ENCODE peak calls at places on chromosomes 11 and 22, in four cellular contexts. One of them, this sample, is unnamed.

GRCh38 chr22:39418696-39419095 is 19.1 kb downstream of the TAB1 start:
- DNase-seq in K562: no peak
- DNase-seq in GM12878: no peak
- DNase-seq in HepG2: no peak
- DNase-seq in this sample: no peak

GRCh38 chr11:119317592-119318239 is 786 bp upstream of the MCAM start:
- DNase-seq in K562: no peak
- DNase-seq in GM12878: no peak
- DNase-seq in HepG2: no peak
- DNase-seq in this sample: no peak

GRCh38 chr11:8812438-8812837 is 98.6 kb upstream of the AKIP1 start:
- DNase-seq in K562: no peak
- DNase-seq in GM12878: no peak
- DNase-seq in HepG2: peak; percentile 35
- DNase-seq in this sample: peak; percentile 55

GRCh38 chr11:130979386-130979972 is 63.2 kb upstream of the SNX19 start:
- DNase-seq in K562: peak; percentile 3
- DNase-seq in GM12878: no peak
- DNase-seq in HepG2: no peak
- DNase-seq in this sample: peak; percentile 23

GRCh38 chr11:31340903-31341572 is 28.5 kb downstream of the DCDC1 start:
- DNase-seq in K562: peak; percentile 39
- DNase-seq in GM12878: no peak
- DNase-seq in HepG2: peak; percentile 45
- DNase-seq in this sample: peak; percentile 49

GRCh38 chr22:46233231-46233630 is 16.9 kb downstream of the CDPF1 start:
- DNase-seq in K562: no peak
- DNase-seq in GM12878: no peak
- DNase-seq in HepG2: no peak
- DNase-seq in this sample: no peak

GRCh38 chr22:36211237-36211881 is 9.8 kb upstream of the APOL4 start:
- DNase-seq in K562: peak; percentile 32
- DNase-seq in GM12878: no peak
- DNase-seq in HepG2: no peak
- DNase-seq in this sample: no peak

GRCh38 chr11:14149683-14150082 is 187.2 kb downstream of the SPON1 start:
- DNase-seq in K562: no peak
- DNase-seq in GM12878: no peak
- DNase-seq in HepG2: no peak
- DNase-seq in this sample: no peak

GRCh38 chr11:35241531-35241930 is 102.6 kb downstream of the CD44 start:
- DNase-seq in K562: no peak
- DNase-seq in GM12878: no peak
- DNase-seq in HepG2: no peak
- DNase-seq in this sample: no peak

GRCh38 chr11:14567064-14567651 is 47.0 kb upstream of the PSMA1 start:
- DNase-seq in K562: no peak
- DNase-seq in GM12878: no peak
- DNase-seq in HepG2: no peak
- DNase-seq in this sample: no peak

GRCh38 chr22:31281733-31282132 is 10.6 kb downstream of the PIK3IP1 start:
- DNase-seq in K562: no peak
- DNase-seq in GM12878: no peak
- DNase-seq in HepG2: no peak
- DNase-seq in this sample: no peak

GRCh38 chr11:64186205-64187165 is 514 bp downstream of the STIP1 start:
- DNase-seq in K562: peak; percentile 50
- DNase-seq in GM12878: no peak
- DNase-seq in HepG2: no peak
- DNase-seq in this sample: no peak

GRCh38 chr11:47766363-47767227 is 546 bp downstream of the FNBP4 start:
- DNase-seq in K562: peak; percentile 72
- DNase-seq in GM12878: no peak
- DNase-seq in HepG2: peak; percentile 28
- DNase-seq in this sample: no peak

GRCh38 chr11:23846902-23847422 is 649.9 kb upstream of the LUZP2 start:
- DNase-seq in K562: no peak
- DNase-seq in GM12878: no peak
- DNase-seq in HepG2: no peak
- DNase-seq in this sample: no peak

GRCh38 chr11:103826856-103827255 is 209.6 kb upstream of the DDI1 start:
- DNase-seq in K562: no peak
- DNase-seq in GM12878: no peak
- DNase-seq in HepG2: no peak
- DNase-seq in this sample: no peak

GRCh38 chr11:125351045-125351867 is 144.8 kb downstream of the FEZ1 start:
- DNase-seq in K562: peak; percentile 12
- DNase-seq in GM12878: no peak
- DNase-seq in HepG2: no peak
- DNase-seq in this sample: no peak

GRCh38 chr11:67563354-67564114 is 20.1 kb upstream of the GSTP1 start:
- DNase-seq in K562: peak; percentile 56
- DNase-seq in GM12878: no peak
- DNase-seq in HepG2: no peak
- DNase-seq in this sample: peak; percentile 94

GRCh38 chr11:67558084-67558772 is 25.4 kb upstream of the GSTP1 start:
- DNase-seq in K562: no peak
- DNase-seq in GM12878: peak; percentile 61
- DNase-seq in HepG2: peak; percentile 37
- DNase-seq in this sample: no peak

GRCh38 chr11:67562951-67563350 is 20.7 kb upstream of the GSTP1 start:
- DNase-seq in K562: no peak
- DNase-seq in GM12878: no peak
- DNase-seq in HepG2: no peak
- DNase-seq in this sample: no peak

GRCh38 chr11:67564230-67564629 is 19.4 kb upstream of the GSTP1 start:
- DNase-seq in K562: no peak
- DNase-seq in GM12878: no peak
- DNase-seq in HepG2: no peak
- DNase-seq in this sample: no peak

DNA sequence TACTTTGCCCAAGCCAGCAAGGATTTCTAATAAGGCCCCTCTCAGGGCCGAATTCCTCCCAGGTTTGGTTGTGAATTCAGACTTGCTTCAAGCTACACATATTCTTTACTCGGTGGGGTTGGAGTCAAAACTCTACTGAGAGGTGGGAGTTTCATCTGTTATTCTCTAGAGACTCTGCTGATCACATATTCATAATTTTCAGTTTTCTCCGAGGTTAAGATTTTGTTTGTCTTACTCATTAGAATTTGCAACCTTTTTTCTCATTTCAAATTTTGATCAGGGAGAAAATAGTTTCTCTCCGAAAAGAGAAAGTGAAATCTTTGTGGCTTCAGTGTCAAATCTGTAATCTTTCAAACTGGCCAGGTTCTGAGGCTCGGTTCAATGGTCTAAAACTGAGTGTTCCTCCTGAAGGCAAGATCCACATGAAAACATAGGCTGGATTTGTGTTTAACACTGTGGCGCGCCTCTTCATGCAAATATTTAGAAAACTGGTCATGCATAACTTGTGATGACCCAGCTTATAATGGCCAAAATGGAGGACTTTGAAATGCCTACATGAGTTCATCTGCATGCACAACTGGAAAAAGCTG is 21.5 kb upstream of the GSTP1 start:
- DNase-seq in K562: no peak
- DNase-seq in GM12878: peak; percentile 83
- DNase-seq in HepG2: no peak
- DNase-seq in this sample: peak; percentile 56
- TF ChIP-seq EP300 in K562: no peak
- TF ChIP-seq EP300 in GM12878: peak; percentile 70
- TF ChIP-seq EP300 in HepG2: no peak
- TF ChIP-seq EP300 in this sample: no peak

GRCh38 chr11:78549624-78550409 is 24.8 kb downstream of the NARS2 start:
- DNase-seq in K562: no peak
- DNase-seq in GM12878: no peak
- DNase-seq in HepG2: peak; percentile 12
- DNase-seq in this sample: no peak
- TF ChIP-seq CHD4 in K562: no peak
- TF ChIP-seq CHD4 in GM12878: no peak
- TF ChIP-seq CHD4 in HepG2: no peak
- TF ChIP-seq CHD4 in this sample: no peak

DNA sequence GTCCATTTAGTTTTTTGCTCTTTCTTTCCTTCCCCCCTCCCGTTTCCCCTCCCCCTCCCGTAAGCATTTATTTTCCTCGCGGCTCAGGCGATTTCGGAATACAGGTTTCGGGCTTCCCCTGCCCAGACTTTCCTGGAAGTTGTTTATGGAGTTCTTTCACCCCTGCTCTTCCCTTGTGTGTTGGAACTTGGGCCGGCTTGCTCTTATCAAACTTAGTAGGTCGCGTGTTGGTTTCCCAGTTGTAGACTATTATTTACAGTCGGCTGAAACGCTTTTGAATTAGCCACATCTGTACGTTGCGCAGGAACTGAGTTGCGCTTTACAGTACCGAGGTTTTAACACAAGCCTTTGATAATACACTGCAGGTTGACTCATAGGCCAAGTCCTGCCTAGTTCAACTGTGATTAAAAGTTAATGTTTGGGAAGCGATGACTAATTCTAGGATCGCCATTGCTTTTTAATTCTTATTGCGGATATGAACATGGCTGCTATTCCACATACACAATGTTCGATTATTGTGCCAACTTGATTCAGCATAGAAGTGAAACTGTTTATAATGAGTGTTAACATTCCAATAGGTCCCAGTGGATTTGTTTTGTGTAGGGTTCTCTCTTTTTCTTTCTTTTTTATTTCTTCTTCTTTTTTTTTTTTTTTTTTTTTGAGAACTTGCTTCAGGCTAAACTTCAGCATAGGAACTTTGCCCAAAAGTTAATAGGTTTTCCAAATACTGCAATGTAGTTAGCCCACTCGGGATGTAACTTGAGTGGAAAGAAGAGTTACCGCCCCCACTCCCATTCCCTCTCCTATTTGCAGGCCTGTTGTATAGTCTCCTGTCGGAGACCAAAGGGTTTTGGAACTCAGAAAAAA is 1.8 kb downstream of the YAP1 start:
- DNase-seq in K562: no peak
- DNase-seq in GM12878: no peak
- DNase-seq in HepG2: peak; percentile 97
- DNase-seq in this sample: peak; percentile 63
- TF ChIP-seq EP300 in K562: no peak
- TF ChIP-seq EP300 in GM12878: no peak
- TF ChIP-seq EP300 in HepG2: no peak
- TF ChIP-seq EP300 in this sample: no peak

GRCh38 chr22:25702571-25703167 is 39.3 kb upstream of the MYO18B start:
- DNase-seq in K562: no peak
- DNase-seq in GM12878: peak; percentile 32
- DNase-seq in HepG2: no peak
- DNase-seq in this sample: no peak
- TF ChIP-seq CHD4 in K562: no peak
- TF ChIP-seq CHD4 in GM12878: no peak
- TF ChIP-seq CHD4 in HepG2: no peak
- TF ChIP-seq CHD4 in this sample: no peak

GRCh38 chr11:72735495-72736027 is 16.6 kb downstream of the ARAP1 start:
- DNase-seq in K562: peak; percentile 83
- DNase-seq in GM12878: no peak
- DNase-seq in HepG2: peak; percentile 47
- DNase-seq in this sample: peak; percentile 35
- TF ChIP-seq EP300 in K562: peak; percentile 50
- TF ChIP-seq EP300 in GM12878: no peak
- TF ChIP-seq EP300 in HepG2: no peak
- TF ChIP-seq EP300 in this sample: no peak

GRCh38 chr11:129618046-129618569 is 197.5 kb upstream of the TMEM45B start:
- DNase-seq in K562: no peak
- DNase-seq in GM12878: no peak
- DNase-seq in HepG2: no peak
- DNase-seq in this sample: no peak

GRCh38 chr11:129625930-129626329 is 189.7 kb upstream of the TMEM45B start:
- DNase-seq in K562: no peak
- DNase-seq in GM12878: no peak
- DNase-seq in HepG2: no peak
- DNase-seq in this sample: no peak

DNA sequence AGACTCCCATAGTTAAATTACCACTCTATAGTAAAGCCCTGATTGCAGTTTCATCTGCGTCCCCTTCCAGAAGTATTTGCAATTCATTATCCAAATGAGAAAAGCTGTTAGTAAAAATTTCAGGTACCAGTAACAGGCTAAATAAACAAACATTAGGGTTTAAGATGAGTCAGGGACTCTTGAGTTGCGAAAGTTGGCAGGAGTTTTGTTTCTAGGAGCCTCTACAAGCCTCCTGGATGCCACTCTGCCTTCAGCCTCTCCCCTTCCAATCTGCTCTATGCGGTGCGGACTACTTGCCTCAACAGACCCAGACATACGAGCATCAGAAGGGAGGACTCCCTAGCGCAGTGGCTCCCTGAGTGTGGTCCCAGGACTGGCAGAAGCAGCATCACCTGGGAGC is 194.9 kb upstream of the TMEM45B start:
- DNase-seq in K562: no peak
- DNase-seq in GM12878: no peak
- DNase-seq in HepG2: no peak
- DNase-seq in this sample: no peak
- TF ChIP-seq CHD4 in K562: no peak
- TF ChIP-seq CHD4 in GM12878: no peak
- TF ChIP-seq CHD4 in HepG2: no peak
- TF ChIP-seq CHD4 in this sample: no peak

DNA sequence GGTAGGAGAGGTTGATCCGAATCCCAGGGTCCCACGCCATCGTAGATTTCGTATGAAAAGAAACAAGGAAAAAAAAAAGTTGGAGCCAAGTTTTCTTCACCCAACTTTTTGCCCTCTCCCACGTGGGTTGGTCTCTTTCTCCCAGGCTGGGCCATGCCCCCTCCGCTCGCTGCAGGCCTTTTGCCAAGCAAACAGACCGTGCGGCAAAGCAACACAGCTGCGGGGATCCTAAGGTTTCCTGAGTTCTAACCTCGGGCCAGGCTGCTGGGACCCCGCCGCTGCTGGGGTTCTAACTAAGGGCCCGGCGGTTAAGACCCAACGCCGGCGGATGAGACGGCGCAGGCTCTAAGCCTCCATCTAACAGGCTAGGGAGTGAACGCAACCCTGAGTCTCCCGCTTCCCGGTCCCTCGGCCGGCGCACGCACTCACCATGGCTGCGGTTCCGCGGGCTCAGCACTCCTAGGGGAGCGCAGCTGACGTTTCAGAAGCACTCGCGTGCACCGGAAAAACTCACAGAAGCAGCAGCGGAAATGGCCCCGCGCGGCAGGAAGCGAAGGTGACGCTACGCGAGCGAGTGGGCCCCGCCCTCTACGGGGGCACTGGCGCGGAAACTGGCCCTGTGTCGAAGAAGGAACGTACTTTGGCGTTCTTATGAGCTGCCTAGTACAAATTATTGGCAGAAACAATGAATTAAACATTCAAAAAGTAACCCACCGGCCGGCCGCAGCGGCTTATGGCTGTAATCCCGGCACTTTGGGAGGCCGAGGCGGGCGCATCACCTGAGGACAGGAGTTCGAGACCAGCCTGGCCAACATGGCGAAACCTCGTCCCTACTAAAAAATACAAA is at the start of gene SNU13:
- DNase-seq in K562: peak; percentile 94
- DNase-seq in GM12878: peak; percentile 73
- DNase-seq in HepG2: peak; percentile 88
- DNase-seq in this sample: peak; percentile 90
- TF ChIP-seq EP300 in K562: no peak
- TF ChIP-seq EP300 in GM12878: no peak
- TF ChIP-seq EP300 in HepG2: no peak
- TF ChIP-seq EP300 in this sample: no peak